ENCODE peak calls at places on chromosomes 2 and 18, in eight cellular contexts. One of them, this sample, is unnamed. For H3K27me3, the result is how much of the 10 kb centered on the place peaks cover.

GRCh38 chr2:42089340-42089925 is 41.6 kb downstream of the PKDCC start:
- DNase-seq in ovary: peak
- DNase-seq in CD4-positive, alpha-beta memory T cell: peak
- DNase-seq in cardiac muscle cell: peak
- DNase-seq in lung: peak
- DNase-seq in mesendoderm: peak
- DNase-seq in adrenal gland: peak
- DNase-seq in HL-60: no peak
- DNase-seq in this sample: no peak

GRCh38 chr2:24409700-24410556 is 49.6 kb upstream of the ITSN2 start:
- DNase-seq in ovary: no peak
- DNase-seq in CD4-positive, alpha-beta memory T cell: peak
- DNase-seq in cardiac muscle cell: peak
- DNase-seq in lung: peak
- DNase-seq in mesendoderm: peak
- DNase-seq in adrenal gland: peak
- DNase-seq in HL-60: peak
- DNase-seq in this sample: no peak

GRCh38 chr2:54669677-54670484 is 53.6 kb upstream of the EML6 start:
- DNase-seq in ovary: no peak
- DNase-seq in CD4-positive, alpha-beta memory T cell: no peak
- DNase-seq in cardiac muscle cell: peak
- DNase-seq in lung: peak
- DNase-seq in mesendoderm: no peak
- DNase-seq in adrenal gland: no peak
- DNase-seq in HL-60: peak
- DNase-seq in this sample: no peak

GRCh38 chr2:37326285-37326684 is 1.7 kb upstream of the PRKD3 start:
- DNase-seq in ovary: peak
- DNase-seq in CD4-positive, alpha-beta memory T cell: no peak
- DNase-seq in cardiac muscle cell: peak
- DNase-seq in lung: peak
- DNase-seq in mesendoderm: peak
- DNase-seq in adrenal gland: peak
- DNase-seq in HL-60: no peak
- DNase-seq in this sample: no peak

GRCh38 chr18:48106976-48107781 is 176.7 kb upstream of the SMAD2 start:
- DNase-seq in ovary: no peak
- DNase-seq in CD4-positive, alpha-beta memory T cell: no peak
- DNase-seq in cardiac muscle cell: no peak
- DNase-seq in lung: no peak
- DNase-seq in mesendoderm: peak
- DNase-seq in adrenal gland: peak
- DNase-seq in HL-60: no peak
- DNase-seq in this sample: no peak

GRCh38 chr2:197031805-197032204 is 105.3 kb upstream of the PGAP1 start:
- DNase-seq in ovary: no peak
- DNase-seq in CD4-positive, alpha-beta memory T cell: no peak
- DNase-seq in cardiac muscle cell: peak
- DNase-seq in lung: no peak
- DNase-seq in mesendoderm: no peak
- DNase-seq in adrenal gland: no peak
- DNase-seq in HL-60: no peak
- DNase-seq in this sample: no peak

GRCh38 chr2:17615728-17616351 is 75.3 kb downstream of the VSNL1 start:
- DNase-seq in ovary: no peak
- DNase-seq in CD4-positive, alpha-beta memory T cell: no peak
- DNase-seq in cardiac muscle cell: peak
- DNase-seq in lung: no peak
- DNase-seq in mesendoderm: no peak
- DNase-seq in adrenal gland: no peak
- DNase-seq in HL-60: no peak
- DNase-seq in this sample: no peak

GRCh38 chr2:101984656-101985055 is 7.1 kb upstream of the IL1R2 start:
- DNase-seq in ovary: no peak
- DNase-seq in CD4-positive, alpha-beta memory T cell: no peak
- DNase-seq in cardiac muscle cell: no peak
- DNase-seq in lung: no peak
- DNase-seq in mesendoderm: no peak
- DNase-seq in adrenal gland: no peak
- DNase-seq in HL-60: no peak
- DNase-seq in this sample: no peak

GRCh38 chr2:43521568-43521967 is 74.3 kb downstream of the THADA start:
- DNase-seq in ovary: no peak
- DNase-seq in CD4-positive, alpha-beta memory T cell: no peak
- DNase-seq in cardiac muscle cell: no peak
- DNase-seq in lung: no peak
- DNase-seq in mesendoderm: no peak
- DNase-seq in adrenal gland: no peak
- DNase-seq in HL-60: no peak
- DNase-seq in this sample: no peak

GRCh38 chr2:189285962-189286648 is 106.5 kb upstream of the COL5A2 start:
- DNase-seq in ovary: no peak
- DNase-seq in CD4-positive, alpha-beta memory T cell: no peak
- DNase-seq in cardiac muscle cell: peak
- DNase-seq in lung: no peak
- DNase-seq in mesendoderm: peak
- DNase-seq in adrenal gland: no peak
- DNase-seq in HL-60: no peak
- DNase-seq in this sample: no peak

GRCh38 chr2:237130562-237131421 is 45.1 kb downstream of the COPS8 start:
- DNase-seq in ovary: no peak
- DNase-seq in CD4-positive, alpha-beta memory T cell: no peak
- DNase-seq in cardiac muscle cell: no peak
- DNase-seq in lung: no peak
- DNase-seq in mesendoderm: no peak
- DNase-seq in adrenal gland: no peak
- DNase-seq in HL-60: no peak
- DNase-seq in this sample: no peak

GRCh38 chr2:177888581-177888980 is 184.0 kb downstream of the PDE11A start:
- DNase-seq in ovary: no peak
- DNase-seq in CD4-positive, alpha-beta memory T cell: no peak
- DNase-seq in cardiac muscle cell: no peak
- DNase-seq in lung: no peak
- DNase-seq in mesendoderm: no peak
- DNase-seq in adrenal gland: no peak
- DNase-seq in HL-60: no peak
- DNase-seq in this sample: no peak

GRCh38 chr2:212928681-212929080 is 222.7 kb downstream of the IKZF2 start:
- DNase-seq in ovary: no peak
- DNase-seq in CD4-positive, alpha-beta memory T cell: no peak
- DNase-seq in cardiac muscle cell: peak
- DNase-seq in lung: no peak
- DNase-seq in mesendoderm: no peak
- DNase-seq in adrenal gland: no peak
- DNase-seq in HL-60: no peak
- DNase-seq in this sample: no peak

GRCh38 chr2:188199716-188200128 is 92.0 kb upstream of the GULP1 start:
- DNase-seq in ovary: no peak
- DNase-seq in CD4-positive, alpha-beta memory T cell: no peak
- DNase-seq in cardiac muscle cell: peak
- DNase-seq in lung: no peak
- DNase-seq in mesendoderm: peak
- DNase-seq in adrenal gland: no peak
- DNase-seq in HL-60: no peak
- DNase-seq in this sample: no peak

GRCh38 chr18:75408554-75409506 is 18.7 kb downstream of the SMIM21 start:
- DNase-seq in ovary: no peak
- DNase-seq in CD4-positive, alpha-beta memory T cell: no peak
- DNase-seq in cardiac muscle cell: peak
- DNase-seq in lung: no peak
- DNase-seq in mesendoderm: peak
- DNase-seq in adrenal gland: no peak
- DNase-seq in HL-60: peak
- DNase-seq in this sample: no peak

GRCh38 chr2:2528801-2529200 is 197.7 kb upstream of the MYT1L start:
- DNase-seq in ovary: no peak
- DNase-seq in CD4-positive, alpha-beta memory T cell: no peak
- DNase-seq in cardiac muscle cell: no peak
- DNase-seq in lung: no peak
- DNase-seq in mesendoderm: no peak
- DNase-seq in adrenal gland: no peak
- DNase-seq in HL-60: no peak
- DNase-seq in this sample: no peak

GRCh38 chr2:64202206-64202864 is 58.1 kb upstream of the PELI1 start:
- DNase-seq in ovary: no peak
- DNase-seq in CD4-positive, alpha-beta memory T cell: peak
- DNase-seq in cardiac muscle cell: peak
- DNase-seq in lung: no peak
- DNase-seq in mesendoderm: peak
- DNase-seq in adrenal gland: no peak
- DNase-seq in HL-60: no peak
- DNase-seq in this sample: no peak

GRCh38 chr2:159574246-159574645 is 42.1 kb downstream of the BAZ2B start:
- DNase-seq in ovary: no peak
- DNase-seq in CD4-positive, alpha-beta memory T cell: no peak
- DNase-seq in cardiac muscle cell: peak
- DNase-seq in lung: peak
- DNase-seq in mesendoderm: no peak
- DNase-seq in adrenal gland: no peak
- DNase-seq in HL-60: peak
- DNase-seq in this sample: no peak

GRCh38 chr2:228433706-228434105 is 252.2 kb upstream of the SPHKAP start:
- DNase-seq in ovary: no peak
- DNase-seq in CD4-positive, alpha-beta memory T cell: no peak
- DNase-seq in cardiac muscle cell: no peak
- DNase-seq in lung: no peak
- DNase-seq in mesendoderm: no peak
- DNase-seq in adrenal gland: no peak
- DNase-seq in HL-60: peak
- DNase-seq in this sample: no peak

GRCh38 chr2:123851281-123851680 is 173.8 kb upstream of the CNTNAP5 start:
- DNase-seq in ovary: no peak
- DNase-seq in CD4-positive, alpha-beta memory T cell: no peak
- DNase-seq in cardiac muscle cell: no peak
- DNase-seq in lung: no peak
- DNase-seq in mesendoderm: no peak
- DNase-seq in adrenal gland: no peak
- DNase-seq in HL-60: no peak
- DNase-seq in this sample: no peak

GRCh38 chr18:62420513-62421209 is 95.6 kb downstream of the TNFRSF11A start:
- DNase-seq in ovary: no peak
- DNase-seq in CD4-positive, alpha-beta memory T cell: peak
- DNase-seq in cardiac muscle cell: peak
- DNase-seq in lung: no peak
- DNase-seq in mesendoderm: no peak
- DNase-seq in adrenal gland: no peak
- DNase-seq in HL-60: no peak
- DNase-seq in this sample: no peak
- H3K4me3 ChIP-seq in ovary: no peak
- H3K4me3 ChIP-seq in CD4-positive, alpha-beta memory T cell: peak
- H3K4me3 ChIP-seq in cardiac muscle cell: no peak
- H3K4me3 ChIP-seq in lung: no peak
- H3K4me3 ChIP-seq in mesendoderm: no peak
- H3K4me3 ChIP-seq in adrenal gland: no peak
- H3K4me3 ChIP-seq in HL-60: no peak
- H3K4me3 ChIP-seq in this sample: peak

GRCh38 chr2:238850096-238850495 is 2.2 kb downstream of the TWIST2 start:
- DNase-seq in ovary: no peak
- DNase-seq in CD4-positive, alpha-beta memory T cell: no peak
- DNase-seq in cardiac muscle cell: peak
- DNase-seq in lung: no peak
- DNase-seq in mesendoderm: no peak
- DNase-seq in adrenal gland: no peak
- DNase-seq in HL-60: no peak
- DNase-seq in this sample: no peak
- H3K27me3 ChIP-seq in ovary: under half
- H3K27me3 ChIP-seq in CD4-positive, alpha-beta memory T cell: under half
- H3K27me3 ChIP-seq in cardiac muscle cell: under half
- H3K27me3 ChIP-seq in lung: under half
- H3K27me3 ChIP-seq in mesendoderm: under half
- H3K27me3 ChIP-seq in adrenal gland: under half
- H3K27me3 ChIP-seq in HL-60: under half
- H3K27me3 ChIP-seq in this sample: under half

DNA sequence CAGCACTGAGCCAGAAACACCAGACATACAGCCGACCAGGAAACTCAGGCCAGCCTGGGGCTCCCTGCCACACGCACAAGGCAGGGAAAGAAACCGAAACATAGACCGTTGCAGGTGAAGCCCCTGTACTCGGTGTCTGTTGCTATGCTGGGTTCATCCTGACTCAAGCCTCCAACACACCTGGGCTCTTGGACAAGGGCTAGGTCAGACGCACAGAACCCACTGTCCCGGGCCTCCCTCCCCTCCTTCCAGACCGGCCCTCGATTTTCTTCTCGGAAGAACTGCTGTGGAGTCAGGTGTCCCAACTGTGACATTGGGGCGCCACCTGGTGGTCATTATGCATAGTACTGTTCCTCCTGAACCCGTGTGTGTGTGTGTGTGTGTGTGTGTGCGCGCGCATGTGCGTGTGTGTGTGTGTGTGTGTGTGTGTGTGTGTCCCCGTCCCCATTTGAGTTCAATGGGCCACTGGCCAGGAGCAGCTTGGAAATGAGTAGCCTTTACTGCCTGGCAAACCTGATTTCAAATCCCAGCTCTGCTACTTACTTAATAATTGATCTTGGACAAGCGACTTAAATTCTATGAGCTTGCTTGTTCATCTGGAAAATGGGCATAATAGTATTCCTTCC is 55.4 kb upstream of the GLI2 start:
- DNase-seq in ovary: peak
- DNase-seq in CD4-positive, alpha-beta memory T cell: peak
- DNase-seq in cardiac muscle cell: peak
- DNase-seq in lung: peak
- DNase-seq in mesendoderm: peak
- DNase-seq in adrenal gland: peak
- DNase-seq in HL-60: peak
- DNase-seq in this sample: peak
- H3K4me3 ChIP-seq in ovary: no peak
- H3K4me3 ChIP-seq in CD4-positive, alpha-beta memory T cell: no peak
- H3K4me3 ChIP-seq in cardiac muscle cell: no peak
- H3K4me3 ChIP-seq in lung: no peak
- H3K4me3 ChIP-seq in mesendoderm: no peak
- H3K4me3 ChIP-seq in adrenal gland: no peak
- H3K4me3 ChIP-seq in HL-60: no peak
- H3K4me3 ChIP-seq in this sample: peak

GRCh38 chr18:50188652-50189051 is 6.3 kb downstream of the MYO5B start:
- DNase-seq in ovary: no peak
- DNase-seq in CD4-positive, alpha-beta memory T cell: no peak
- DNase-seq in cardiac muscle cell: no peak
- DNase-seq in lung: no peak
- DNase-seq in mesendoderm: no peak
- DNase-seq in adrenal gland: no peak
- DNase-seq in HL-60: no peak
- DNase-seq in this sample: no peak

GRCh38 chr18:50189160-50189559 is 5.8 kb downstream of the MYO5B start:
- DNase-seq in ovary: no peak
- DNase-seq in CD4-positive, alpha-beta memory T cell: no peak
- DNase-seq in cardiac muscle cell: no peak
- DNase-seq in lung: no peak
- DNase-seq in mesendoderm: no peak
- DNase-seq in adrenal gland: no peak
- DNase-seq in HL-60: no peak
- DNase-seq in this sample: no peak

GRCh38 chr18:50190236-50190635 is 4.7 kb downstream of the MYO5B start:
- DNase-seq in ovary: no peak
- DNase-seq in CD4-positive, alpha-beta memory T cell: no peak
- DNase-seq in cardiac muscle cell: no peak
- DNase-seq in lung: no peak
- DNase-seq in mesendoderm: no peak
- DNase-seq in adrenal gland: no peak
- DNase-seq in HL-60: no peak
- DNase-seq in this sample: no peak

GRCh38 chr18:50192903-50193795 is 1.8 kb downstream of the MYO5B start:
- DNase-seq in ovary: no peak
- DNase-seq in CD4-positive, alpha-beta memory T cell: no peak
- DNase-seq in cardiac muscle cell: no peak
- DNase-seq in lung: no peak
- DNase-seq in mesendoderm: no peak
- DNase-seq in adrenal gland: no peak
- DNase-seq in HL-60: no peak
- DNase-seq in this sample: no peak

GRCh38 chr18:50190926-50191325 is 4.0 kb downstream of the MYO5B start:
- DNase-seq in ovary: no peak
- DNase-seq in CD4-positive, alpha-beta memory T cell: no peak
- DNase-seq in cardiac muscle cell: no peak
- DNase-seq in lung: no peak
- DNase-seq in mesendoderm: no peak
- DNase-seq in adrenal gland: no peak
- DNase-seq in HL-60: no peak
- DNase-seq in this sample: no peak
- H3K27me3 ChIP-seq in ovary: under half
- H3K27me3 ChIP-seq in CD4-positive, alpha-beta memory T cell: under half
- H3K27me3 ChIP-seq in cardiac muscle cell: half or more
- H3K27me3 ChIP-seq in lung: under half
- H3K27me3 ChIP-seq in mesendoderm: under half
- H3K27me3 ChIP-seq in adrenal gland: under half
- H3K27me3 ChIP-seq in HL-60: half or more
- H3K27me3 ChIP-seq in this sample: under half